ENCODE peak calls at places on chromosomes 4 and X, in six cellular contexts. F, Z, E, P, W and Q are unnamed samples.

GRCh38 chr4:115844180-115844579 is 730.8 kb upstream of the NDST4 start:
- DNase-seq in F (no peak), Z (no peak), W (no peak), P (no peak), E (no peak), Q (no peak)

GRCh38 chr4:81635747-81636146 is 164.0 kb upstream of the RASGEF1B start:
- DNase-seq in W (peak), Z (no peak), F (peak), P (peak), E (no peak), Q (no peak)

GRCh38 chrX:34300871-34301270 is 168.8 kb upstream of the FAM47A start:
- DNase-seq in Z (no peak), E (no peak), F (no peak), W (no peak), P (no peak), Q (no peak)

GRCh38 chr4:94390804-94391410 is 48.3 kb upstream of the HPGDS start:
- DNase-seq in W (no peak), Z (no peak), P (no peak), E (no peak), F (no peak), Q (peak)

GRCh38 chr4:75099321-75099720 is 166.4 kb downstream of the PARM1 start:
- DNase-seq in P (peak), W (no peak), E (no peak), Z (no peak), F (peak), Q (no peak)

GRCh38 chrX:10598540-10598939 is 21.8 kb downstream of the MID1 start:
- DNase-seq in E (no peak), Z (no peak), W (no peak), P (no peak), F (no peak), Q (no peak)

GRCh38 chrX:5236096-5236495 is 992.6 kb downstream of the NLGN4X start:
- DNase-seq in E (no peak), P (no peak), F (no peak), Z (no peak), W (no peak), Q (no peak)

GRCh38 chr4:8305851-8306361 is 36.4 kb downstream of the HTRA3 start:
- DNase-seq in W (peak), E (no peak), F (no peak), Z (peak), P (peak), Q (no peak)

GRCh38 chr4:154349829-154350228 is 141.8 kb downstream of the DCHS2 start:
- DNase-seq in Z (no peak), F (no peak), P (no peak), E (no peak), W (no peak), Q (no peak)

GRCh38 chr4:119172223-119172622 is 36.6 kb downstream of the MYOZ2 start:
- DNase-seq in Z (no peak), F (no peak), W (no peak), P (no peak), E (no peak), Q (no peak)

GRCh38 chrX:86946569-86946968 is 571.0 kb upstream of the KLHL4 start:
- DNase-seq in Z (no peak), F (no peak), P (no peak), W (no peak), E (no peak), Q (peak)

GRCh38 chrX:23883737-23884354 is 23.9 kb downstream of the APOO start:
- DNase-seq in F (no peak), P (no peak), E (no peak), W (no peak), Z (no peak), Q (no peak)

GRCh38 chrX:141341341-141341740 is 99.0 kb upstream of the SPANXC start:
- DNase-seq in F (no peak), E (no peak), W (no peak), P (no peak), Z (no peak), Q (no peak)

GRCh38 chr4:8033067-8033755 is 93.5 kb upstream of the AFAP1 start:
- DNase-seq in F (no peak), P (no peak), Z (no peak), E (no peak), W (no peak), Q (no peak)

GRCh38 chr4:76892601-76893000 is 5.3 kb downstream of the SOWAHB start:
- DNase-seq in E (no peak), W (no peak), Z (no peak), F (peak), P (no peak), Q (no peak)

GRCh38 chr4:11739992-11740391 is 311.3 kb upstream of the HS3ST1 start:
- DNase-seq in Z (no peak), W (no peak), E (no peak), F (no peak), P (no peak), Q (no peak)

GRCh38 chr4:152463562-152463961 is 72.3 kb downstream of the FBXW7 start:
- DNase-seq in W (no peak), F (no peak), Z (no peak), P (no peak), E (no peak), Q (no peak)

GRCh38 chr4:18106620-18107019 is 85.1 kb upstream of the LCORL start:
- DNase-seq in Z (no peak), W (no peak), E (no peak), F (peak), P (peak), Q (no peak)

GRCh38 chrX:39012561-39013209 is 211.4 kb downstream of the MID1IP1 start:
- DNase-seq in W (no peak), F (no peak), Z (no peak), E (no peak), P (no peak), Q (no peak)

GRCh38 chrX:115017455-115017854 is at the start of gene IL13RA2:
- DNase-seq in W (no peak), P (no peak), E (no peak), Z (no peak), F (no peak), Q (no peak)

GRCh38 chr4:145937990-145938611 is 522 bp downstream of the ZNF827 start:
- DNase-seq in P (peak), W (no peak), E (no peak), F (no peak), Z (no peak), Q (no peak)

GRCh38 chr4:26992657-26993361 is 132.2 kb downstream of the STIM2 start:
- DNase-seq in F (no peak), W (no peak), E (no peak), Z (no peak), P (no peak), Q (no peak)

GRCh38 chr4:75654905-75655304 is 18.3 kb downstream of the G3BP2 start:
- DNase-seq in P (no peak), Z (no peak), E (no peak), F (no peak), W (no peak), Q (no peak)

GRCh38 chr4:55854132-55854531 is 684 bp downstream of the EXOC1 start:
- DNase-seq in W (no peak), E (no peak), Z (no peak), P (no peak), F (no peak), Q (no peak)

GRCh38 chrX:19578956-19579355 is 63.6 kb upstream of the MAP3K15 start:
- DNase-seq in F (no peak), Z (no peak), P (no peak), E (no peak), W (no peak), Q (no peak)

GRCh38 chr4:113248320-113248719 is 198.9 kb downstream of the ANK2 start:
- DNase-seq in F (no peak), P (no peak), E (no peak), Z (no peak), W (no peak), Q (no peak)

GRCh38 chr4:158671915-158672806 is at the start of gene ETFDH:
- DNase-seq in E (peak), Z (peak), W (peak), F (peak), P (peak), Q (peak)
- TF ChIP-seq POLR2AphosphoS5 in E (peak), Z (no peak), W (peak), F (peak), P (peak), Q (no peak)

GRCh38 chrX:134542485-134542884 is 82.5 kb downstream of the HPRT1 start:
- DNase-seq in F (no peak), Z (no peak), E (no peak), W (no peak), P (no peak), Q (no peak)
- TF ChIP-seq POLR2AphosphoS5 in F (no peak), Z (no peak), E (no peak), W (no peak), P (no peak), Q (no peak)

GRCh38 chrX:119693032-119693995 is at the start of gene SEPTIN6:
- DNase-seq in W (peak), E (no peak), Z (peak), P (peak), F (peak), Q (peak)

GRCh38 chrX:119693996-119694451 is 1.1 kb upstream of the SEPTIN6 start:
- DNase-seq in Z (no peak), W (no peak), P (peak), F (no peak), E (no peak), Q (no peak)

GRCh38 chrX:119688856-119689455 is 4.0 kb downstream of the SEPTIN6 start:
- DNase-seq in W (no peak), P (no peak), F (no peak), E (no peak), Z (no peak), Q (no peak)

GRCh38 chrX:119692241-119693031 is 532 bp downstream of the SEPTIN6 start:
- DNase-seq in W (peak), P (peak), E (no peak), Z (no peak), F (peak), Q (no peak)

DNA sequence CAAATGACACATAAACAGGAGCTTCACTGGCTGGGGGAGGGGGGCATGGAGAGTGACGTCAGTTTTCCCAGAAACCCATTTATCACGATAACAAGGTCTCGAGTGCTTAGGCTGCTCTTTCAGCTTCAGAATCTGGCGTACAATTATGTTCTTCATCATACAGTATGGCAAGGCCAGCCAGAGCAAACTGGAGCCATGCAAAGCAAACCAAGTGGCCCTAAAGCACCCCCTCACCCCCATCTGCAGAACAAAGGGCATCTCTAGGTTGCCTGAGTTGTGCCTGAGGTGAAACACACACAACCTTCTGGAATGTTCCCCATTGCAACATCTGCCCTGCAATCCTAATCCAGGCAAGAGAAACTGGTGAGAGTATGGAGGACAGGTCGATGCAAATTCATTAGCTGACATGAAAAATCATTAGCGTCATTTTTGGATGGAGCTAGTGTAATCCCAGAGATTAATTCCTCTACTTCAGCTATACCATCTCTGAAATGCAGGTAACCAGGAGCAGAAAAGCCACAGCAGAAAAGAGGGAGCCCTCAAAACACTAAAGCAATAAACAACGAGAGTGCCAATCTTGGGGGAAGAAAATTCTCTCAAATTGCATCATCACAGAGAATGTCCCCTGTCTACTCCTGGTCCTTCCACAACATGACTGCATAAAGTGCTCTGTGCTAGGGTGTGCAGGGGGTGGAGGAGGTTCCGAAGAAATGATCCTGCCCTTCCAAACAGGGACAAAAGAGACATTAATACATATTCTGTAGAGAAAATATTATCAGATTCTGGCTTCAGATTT is 1.8 kb downstream of the SEPTIN6 start:
- DNase-seq in F (no peak), W (no peak), P (peak), Z (no peak), E (no peak), Q (no peak)
- TF ChIP-seq POLR2AphosphoS5 in F (no peak), W (peak), P (no peak), Z (no peak), E (no peak), Q (no peak)

GRCh38 chrX:154476821-154477220 is 2.3 kb downstream of the LAGE3 start:
- DNase-seq in F (no peak), W (no peak), E (no peak), Z (no peak), P (no peak), Q (no peak)

GRCh38 chrX:154481195-154481594 is 2.1 kb upstream of the LAGE3 start:
- DNase-seq in P (no peak), W (no peak), E (no peak), Z (no peak), F (no peak), Q (no peak)

GRCh38 chrX:154477891-154478477 is 1.1 kb downstream of the LAGE3 start:
- DNase-seq in F (no peak), W (peak), E (no peak), Z (no peak), P (no peak), Q (no peak)

GRCh38 chrX:154481911-154482601 is 3.0 kb upstream of the LAGE3 start:
- DNase-seq in P (no peak), W (no peak), E (no peak), Z (no peak), F (no peak), Q (no peak)

DNA sequence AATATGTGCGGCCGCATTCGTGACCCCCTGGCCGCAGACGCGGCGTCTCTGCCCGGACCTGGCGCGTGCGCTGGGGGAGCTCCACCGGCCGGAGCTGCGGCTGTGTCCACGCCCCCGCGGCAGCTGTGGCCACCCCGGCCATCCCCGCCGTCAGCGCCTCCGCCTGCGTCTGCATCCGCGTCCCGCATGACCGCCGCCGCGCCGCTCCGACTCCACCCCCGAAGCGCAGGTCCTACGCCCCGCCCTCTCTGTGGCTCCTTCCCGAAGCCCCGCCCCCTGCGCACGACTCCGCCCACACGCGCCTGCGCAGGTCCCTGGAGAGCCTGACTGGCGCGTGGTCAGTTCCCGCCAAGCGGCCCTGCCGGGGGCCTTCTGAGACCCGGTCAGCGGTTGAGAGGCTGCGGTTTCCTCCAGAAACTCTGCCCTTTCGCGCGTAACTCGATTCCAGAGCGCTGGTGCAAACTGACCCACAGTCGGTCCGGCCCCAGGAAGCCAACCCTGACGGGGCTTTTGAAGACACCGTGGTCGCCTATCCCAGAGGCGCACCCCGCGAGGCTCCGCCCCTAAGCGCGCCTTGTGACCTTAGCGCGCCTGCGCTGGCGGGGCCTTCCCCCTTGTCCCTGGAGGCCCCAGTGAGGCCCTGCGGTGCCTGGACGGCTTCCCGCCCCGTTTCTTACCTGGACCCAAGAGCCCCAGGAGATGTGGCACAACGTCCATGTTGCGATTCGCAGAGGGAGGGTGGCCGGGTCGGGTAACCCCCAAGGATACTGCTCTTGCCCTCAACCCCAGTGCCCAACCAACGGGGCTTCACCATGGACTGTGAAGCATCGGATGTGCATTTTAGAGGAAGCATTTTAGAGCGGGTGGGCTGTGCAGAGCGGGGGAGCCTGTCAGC is at the start of gene LAGE3:
- DNase-seq in Z (peak), F (peak), W (peak), E (no peak), P (peak), Q (peak)
- TF ChIP-seq POLR2AphosphoS5 in Z (no peak), F (peak), W (peak), E (peak), P (peak), Q (no peak)

DNA sequence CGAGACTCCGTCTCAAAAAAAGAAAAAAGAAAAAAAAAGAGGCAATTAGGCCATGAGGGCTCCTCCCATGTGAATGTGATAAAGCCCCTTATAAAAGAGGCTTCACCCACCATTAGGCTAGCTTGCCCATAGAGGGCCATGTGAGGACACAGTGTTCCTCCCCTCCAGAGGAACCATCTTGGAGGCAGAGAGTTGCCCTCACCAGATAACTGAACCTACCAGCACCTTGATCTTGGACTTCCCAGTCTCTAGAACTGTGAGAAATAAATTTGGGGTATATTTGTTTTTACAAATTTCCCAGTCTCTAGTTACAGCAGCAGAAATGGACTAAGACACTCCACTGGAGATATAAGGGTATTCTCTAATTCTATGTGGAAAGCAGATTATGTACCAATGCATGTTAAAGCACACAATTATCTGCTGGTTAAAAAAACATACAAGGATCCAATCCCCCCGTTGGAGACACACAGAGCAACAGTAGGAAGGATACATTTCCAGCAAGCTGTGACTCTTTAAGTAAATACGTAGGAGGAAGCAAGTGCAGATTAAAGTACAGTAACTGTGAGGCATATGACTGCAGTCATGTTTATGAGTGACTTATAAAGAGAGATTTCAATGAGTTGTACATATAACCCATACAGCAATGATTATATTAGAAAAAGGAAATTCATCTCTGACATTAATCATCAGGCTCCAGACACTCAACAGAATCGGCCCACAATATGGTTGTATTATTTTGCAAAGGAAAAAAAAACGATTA is 21.4 kb downstream of the SH3RF1 start:
- DNase-seq in Z (no peak), F (no peak), W (no peak), E (no peak), P (no peak), Q (no peak)
- TF ChIP-seq POLR2AphosphoS5 in Z (no peak), F (peak), W (no peak), E (no peak), P (peak), Q (no peak)

GRCh38 chrX:153336988-153337387 is 3.0 kb downstream of the ZNF275 start:
- DNase-seq in E (no peak), F (no peak), Z (no peak), P (no peak), W (no peak), Q (no peak)

GRCh38 chrX:153334654-153335295 is 822 bp downstream of the ZNF275 start:
- DNase-seq in P (no peak), Z (no peak), E (no peak), F (no peak), W (no peak), Q (no peak)

GRCh38 chrX:153333271-153333670 is 682 bp upstream of the ZNF275 start:
- DNase-seq in E (no peak), Z (no peak), W (no peak), P (no peak), F (no peak), Q (no peak)

GRCh38 chrX:153336128-153336894 is 2.4 kb downstream of the ZNF275 start:
- DNase-seq in W (no peak), E (no peak), F (no peak), Z (no peak), P (no peak), Q (no peak)

GRCh38 chrX:153333821-153334653 is at the start of gene ZNF275:
- DNase-seq in F (peak), W (peak), Z (peak), E (peak), P (peak), Q (peak)
- TF ChIP-seq POLR2AphosphoS5 in F (peak), W (peak), Z (no peak), E (peak), P (peak), Q (no peak)

GRCh38 chr4:140188975-140189374 is 35.0 kb upstream of the MAML3 start:
- DNase-seq in Z (no peak), W (peak), P (no peak), F (no peak), E (no peak), Q (no peak)
- TF ChIP-seq POLR2AphosphoS5 in Z (no peak), W (no peak), P (no peak), F (no peak), E (no peak), Q (no peak)

GRCh38 chr4:159160242-159160641 is 57.4 kb downstream of the RAPGEF2 start:
- DNase-seq in W (no peak), P (no peak), F (no peak), E (no peak), Z (no peak), Q (no peak)
- TF ChIP-seq POLR2AphosphoS5 in W (no peak), P (no peak), F (no peak), E (no peak), Z (no peak), Q (no peak)

GRCh38 chr4:188941524-188942109 is 802.4 kb downstream of the TRIML1 start:
- DNase-seq in Z (no peak), P (no peak), F (no peak), E (no peak), W (no peak), Q (no peak)
- TF ChIP-seq POLR2AphosphoS5 in Z (no peak), P (no peak), F (no peak), E (no peak), W (no peak), Q (no peak)